ENCODE peak calls at places on chromosomes 12 and 14, in four cellular contexts. S is IMR-90, J is adrenal gland, W is uterus. G is an unnamed sample.

GRCh38 chr14:105748204-105748578 is 221.8 kb downstream of the TMEM121 start:
- DNase-seq in J (peak; percentile 52), S (no peak), W (peak; percentile 34), G (no peak)

GRCh38 chr14:58768977-58769376 is 131.2 kb downstream of the DACT1 start:
- DNase-seq in J (no peak), W (no peak), S (no peak), G (no peak)

GRCh38 chr14:75499084-75499875 is 23.0 kb upstream of the BATF start:
- DNase-seq in W (no peak), S (no peak), J (no peak), G (no peak)

GRCh38 chr12:50572275-50572674 is 67.5 kb downstream of the DIP2B start:
- DNase-seq in J (peak; percentile 33), S (peak; percentile 89), W (no peak), G (peak; percentile 53)

GRCh38 chr14:55556929-55557623 is 22.9 kb upstream of the KTN1 start:
- DNase-seq in S (peak; percentile 84), W (no peak), J (peak; percentile 72), G (peak; percentile 58)

GRCh38 chr14:34650786-34651584 is 21.0 kb upstream of the SNX6 start:
- DNase-seq in S (peak; percentile 100), J (peak; percentile 30), W (no peak), G (peak; percentile 28)

GRCh38 chr12:91778938-91779400 is 366.7 kb downstream of the BTG1 start:
- DNase-seq in W (peak; percentile 20), S (peak; percentile 88), J (peak; percentile 84), G (no peak)

GRCh38 chr14:23729720-23730387 is 93.7 kb downstream of the DHRS2 start:
- DNase-seq in S (no peak), W (no peak), J (no peak), G (no peak)

GRCh38 chr12:98733667-98734350 is 88.7 kb downstream of the APAF1 start:
- DNase-seq in W (no peak), J (no peak), S (peak; percentile 44), G (no peak)

GRCh38 chr12:54131641-54132280 is 57.0 kb downstream of the SMUG1 start:
- DNase-seq in S (no peak), W (no peak), J (no peak), G (no peak)

GRCh38 chr14:87133073-87133815 is 859.7 kb downstream of the GALC start:
- DNase-seq in W (no peak), J (no peak), S (peak; percentile 94), G (no peak)

GRCh38 chr12:32671930-32672785 is 6.9 kb upstream of the DNM1L start:
- DNase-seq in J (peak; percentile 43), W (no peak), S (peak; percentile 83), G (no peak)

GRCh38 chr12:24198936-24199644 is 249.6 kb upstream of the SOX5 start:
- DNase-seq in W (no peak), J (no peak), S (no peak), G (no peak)

GRCh38 chr12:119910586-119910985 is 33.5 kb upstream of the CIT start:
- DNase-seq in J (no peak), W (no peak), S (no peak), G (no peak)

GRCh38 chr14:68403191-68403781 is 389.6 kb downstream of the ZFP36L1 start:
- DNase-seq in S (no peak), J (no peak), W (no peak), G (no peak)

GRCh38 chr14:68402525-68403101 is 390.3 kb downstream of the ZFP36L1 start:
- DNase-seq in W (no peak), J (no peak), S (no peak), G (no peak)

GRCh38 chr14:68403794-68404522 is 388.9 kb downstream of the ZFP36L1 start:
- DNase-seq in W (no peak), J (no peak), S (no peak), G (no peak)

GRCh38 chr14:68405959-68406358 is 386.9 kb downstream of the ZFP36L1 start:
- DNase-seq in S (peak; percentile 68), W (no peak), J (no peak), G (no peak)

DNA sequence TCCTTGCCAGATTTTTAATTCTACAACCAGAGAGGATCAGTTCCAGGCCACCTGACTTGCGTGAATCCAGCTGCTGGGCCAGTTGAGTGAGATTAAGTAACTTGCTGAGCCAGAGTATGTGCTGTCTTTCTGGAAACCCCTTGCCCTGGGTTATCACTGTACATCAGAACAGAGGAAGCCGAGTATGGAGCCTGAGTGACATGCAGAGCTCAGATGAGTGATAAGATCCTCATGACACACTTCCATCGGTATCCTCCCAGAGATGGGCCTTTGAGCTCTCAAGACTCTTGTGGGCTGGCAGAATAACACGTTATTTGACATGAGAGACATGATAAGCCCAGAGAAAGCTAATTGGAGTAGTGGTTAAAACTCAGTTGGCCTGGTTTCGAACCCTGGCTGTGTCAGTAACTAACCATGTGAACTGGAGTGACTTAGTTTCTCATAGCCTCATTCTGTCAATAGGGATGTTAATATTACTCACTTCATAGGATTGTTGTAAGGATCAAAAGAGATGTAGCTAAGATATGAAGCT is 388.1 kb downstream of the ZFP36L1 start:
- DNase-seq in S (peak; percentile 37), J (no peak), W (no peak), G (peak; percentile 49)
- TF ChIP-seq POLR2A in S (no peak), J (no peak), W (no peak), G (no peak)

GRCh38 chr14:94971750-94972149 is 185.6 kb downstream of the DICER1 start:
- DNase-seq in J (no peak), W (peak; percentile 56), S (no peak), G (no peak)
- H3K4me3 ChIP-seq in J (no peak overlapping the region), W (no peak overlapping the region), S (no peak overlapping the region), G (no peak overlapping the region)

GRCh38 chr14:77028384-77029246 is at the start of gene IRF2BPL:
- DNase-seq in S (peak; percentile 99), W (peak; percentile 99), J (peak; percentile 99), G (peak; percentile 99)

GRCh38 chr14:77026166-77026929 is 2.2 kb downstream of the IRF2BPL start:
- DNase-seq in J (peak; percentile 49), S (peak; percentile 51), W (peak; percentile 39), G (no peak)

GRCh38 chr14:77026930-77027537 is 1.5 kb downstream of the IRF2BPL start:
- DNase-seq in S (peak; percentile 54), W (peak; percentile 41), J (peak; percentile 40), G (no peak)

GRCh38 chr14:77025744-77026165 is 2.8 kb downstream of the IRF2BPL start:
- DNase-seq in S (no peak), W (no peak), J (peak; percentile 31), G (no peak)

GRCh38 chr14:77027538-77028383 is 747 bp downstream of the IRF2BPL start:
- DNase-seq in S (peak; percentile 81), J (peak; percentile 85), W (peak; percentile 85), G (no peak)
- TF ChIP-seq CTCF in S (peak; percentile 34), J (no peak), W (peak; percentile 25), G (no peak)

GRCh38 chr12:107642240-107642639 is 43.4 kb upstream of the PWP1 start:
- DNase-seq in J (no peak), S (no peak), W (no peak), G (no peak)
- TF ChIP-seq POLR2A in J (no peak), S (no peak), W (no peak), G (no peak)

GRCh38 chr14:100691395-100692025 is 35.2 kb upstream of the DLK1 start:
- DNase-seq in S (no peak), W (no peak), J (no peak), G (no peak)
- H3K4me3 ChIP-seq in S (no peak overlapping the region), W (no peak overlapping the region), J (no peak overlapping the region), G (no peak overlapping the region)

DNA sequence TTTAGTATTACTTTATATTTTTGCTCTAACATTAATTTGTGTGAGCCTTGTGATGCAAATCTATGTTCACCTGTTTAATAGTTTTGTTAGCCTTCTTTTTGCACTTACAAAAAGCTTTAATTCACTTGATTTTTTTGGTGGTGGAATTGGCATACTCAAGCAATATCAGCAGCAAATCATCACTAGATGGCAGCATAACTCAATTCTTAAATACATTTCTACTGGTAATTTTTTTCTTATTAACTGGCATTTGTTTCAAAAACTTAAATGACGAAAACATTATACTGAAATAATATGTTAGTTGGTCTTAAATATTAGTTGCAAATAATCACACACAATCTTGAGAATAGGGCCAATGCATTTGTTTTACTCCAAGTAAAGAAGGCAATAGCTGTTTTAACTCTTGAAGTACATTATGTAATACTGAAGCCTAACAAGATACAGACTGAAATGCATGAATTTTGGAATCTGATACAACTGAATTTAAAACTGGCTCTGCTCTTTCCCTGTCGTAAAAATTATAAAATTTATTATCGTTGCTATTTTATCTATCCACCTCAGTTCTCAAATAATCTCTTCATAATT is 151.5 kb downstream of the ATXN7L3B start:
- DNase-seq in J (no peak), S (peak; percentile 69), W (no peak), G (no peak)
- TF ChIP-seq CTCF in J (peak; percentile 37), S (peak; percentile 63), W (peak; percentile 47), G (no peak)

GRCh38 chr12:3249081-3249800 is 172.1 kb downstream of the TSPAN9 start:
- DNase-seq in J (no peak), W (no peak), S (no peak), G (no peak)

GRCh38 chr12:3250034-3250433 is 172.9 kb downstream of the TSPAN9 start:
- DNase-seq in S (no peak), J (no peak), W (no peak), G (no peak)

GRCh38 chr12:3247077-3247476 is 169.9 kb downstream of the TSPAN9 start:
- DNase-seq in J (no peak), W (no peak), S (no peak), G (no peak)

GRCh38 chr12:3246253-3246652 is 169.1 kb downstream of the TSPAN9 start:
- DNase-seq in S (no peak), W (no peak), J (no peak), G (no peak)

GRCh38 chr12:3247596-3248270 is 170.6 kb downstream of the TSPAN9 start:
- DNase-seq in J (no peak), S (no peak), W (no peak), G (no peak)
- TF ChIP-seq POLR2A in J (no peak), S (no peak), W (no peak), G (no peak)

G was measured in lower leg skin.